ENCODE peak calls at places on chromosomes 5 and 9, in six cellular contexts. O is hypothalamus; X is fibroblast of lung; R is right cardiac atrium; D is stimulated activated naive CD8-positive, alpha-beta T cell treated with anti-CD3 and anti-CD28 coated beads, Interleukin-15, amount 100 ng/mL, for 72 hours; U is left ventricle myocardium inferior. T is an unnamed sample.

GRCh38 chr9:137266162-137266527 is 11.0 kb downstream of the NELFB start:
- DNase-seq in O (no peak), R (no peak), D (no peak), X (no peak), U (no peak), T (no peak)

GRCh38 chr5:175538576-175538975 is 60.2 kb downstream of the SFXN1 start:
- DNase-seq in U (no peak), D (no peak), R (no peak), O (no peak), X (no peak), T (no peak)

GRCh38 chr9:74960548-74960947 is 7.8 kb upstream of the C9orf40 start:
- DNase-seq in U (no peak), D (no peak), R (no peak), X (peak; percentile 55), O (no peak), T (no peak)

GRCh38 chr5:56658972-56659371 is 156.4 kb upstream of the MAP3K1 start:
- DNase-seq in O (no peak), R (no peak), U (no peak), D (no peak), X (no peak), T (no peak)

GRCh38 chr9:93300585-93301081 is 116.7 kb downstream of the WNK2 start:
- DNase-seq in O (no peak), U (no peak), D (no peak), X (no peak), R (no peak), T (no peak)

GRCh38 chr5:108380531-108381021 is 1.3 kb downstream of the FBXL17 start:
- DNase-seq in U (peak; percentile 63), D (peak; percentile 80), X (peak; percentile 27), R (peak; percentile 81), O (peak; percentile 26), T (peak; percentile 28)

GRCh38 chr5:127878174-127878750 is 175.1 kb downstream of the CCDC192 start:
- DNase-seq in O (no peak), R (peak; percentile 28), D (no peak), X (peak; percentile 40), U (peak; percentile 19), T (no peak)

GRCh38 chr9:136776947-136777346 is 12.6 kb upstream of the LCN15 start:
- DNase-seq in X (no peak), R (no peak), O (no peak), U (no peak), D (no peak), T (no peak)

GRCh38 chr9:97059661-97060060 is 20.7 kb upstream of the CTSV start:
- DNase-seq in U (no peak), X (no peak), D (no peak), R (no peak), O (no peak), T (no peak)

GRCh38 chr9:13934411-13934810 is 379.5 kb downstream of the NFIB start:
- DNase-seq in R (no peak), U (no peak), X (no peak), O (no peak), D (no peak), T (no peak)

GRCh38 chr9:35929188-35929718 is 20.0 kb downstream of the SPAAR start:
- DNase-seq in X (no peak), R (peak; percentile 63), O (no peak), D (no peak), U (no peak), T (no peak)

GRCh38 chr9:95724253-95724991 is 151.1 kb upstream of the ERCC6L2 start:
- DNase-seq in X (no peak), R (no peak), D (peak; percentile 85), U (no peak), O (no peak), T (peak; percentile 78)

GRCh38 chr9:85276743-85277142 is 465.0 kb downstream of the AGTPBP1 start:
- DNase-seq in U (no peak), R (no peak), D (no peak), X (no peak), O (no peak), T (no peak)

GRCh38 chr5:61965074-61965473 is 340.9 kb upstream of the KIF2A start:
- DNase-seq in O (no peak), U (no peak), D (no peak), X (peak; percentile 2), R (no peak), T (no peak)

GRCh38 chr5:159878988-159879471 is 37.3 kb upstream of the ADRA1B start:
- DNase-seq in X (peak; percentile 87), U (peak; percentile 72), O (peak; percentile 6), R (peak; percentile 88), D (no peak), T (no peak)

GRCh38 chr5:125199968-125200841 is 453.8 kb upstream of the ZNF608 start:
- DNase-seq in O (no peak), D (no peak), R (peak; percentile 70), X (peak; percentile 26), U (no peak), T (no peak)

GRCh38 chr9:117487555-117488175 is 72.8 kb upstream of the ASTN2 start:
- DNase-seq in X (peak; percentile 20), U (peak; percentile 43), O (peak; percentile 58), R (peak; percentile 87), D (peak; percentile 47), T (peak; percentile 46)

GRCh38 chr9:134388289-134388808 is 62.1 kb downstream of the RXRA start:
- DNase-seq in U (no peak), X (peak; percentile 44), O (no peak), R (no peak), D (no peak), T (no peak)

GRCh38 chr5:55063899-55064298 is 38.5 kb upstream of the GZMA start:
- DNase-seq in R (no peak), U (no peak), X (peak; percentile 75), O (no peak), D (no peak), T (no peak)

GRCh38 chr9:134099123-134099761 is 31.4 kb upstream of the BRD3 start:
- DNase-seq in D (peak; percentile 53), U (no peak), R (no peak), X (peak; percentile 4), O (no peak), T (peak; percentile 34)

GRCh38 chr9:136543830-136544548 is 1.9 kb downstream of the NOTCH1 start:
- DNase-seq in U (no peak), D (no peak), X (no peak), O (peak; percentile 61), R (peak; percentile 83), T (no peak)

GRCh38 chr9:136629879-136630661 is 32.6 kb upstream of the EGFL7 start:
- DNase-seq in X (peak; percentile 36), U (peak; percentile 54), O (peak; percentile 37), R (peak; percentile 83), D (peak; percentile 76), T (peak; percentile 41)

GRCh38 chr5:177434437-177434836 is 8.0 kb downstream of the GRK6 start:
- DNase-seq in R (peak; percentile 23), U (no peak), X (no peak), D (peak; percentile 50), O (no peak), T (no peak)

GRCh38 chr5:52989025-52989780 is at the start of gene ITGA2:
- DNase-seq in D (peak; percentile 26), R (peak; percentile 69), X (peak; percentile 66), O (peak; percentile 19), U (peak; percentile 44), T (peak; percentile 18)

GRCh38 chr5:75054110-75054930 is 2.0 kb upstream of the GCNT4 start:
- DNase-seq in X (peak; percentile 71), O (no peak), D (peak; percentile 17), U (peak; percentile 21), R (peak; percentile 81), T (no peak)

GRCh38 chr9:137320555-137321384 is 18.7 kb upstream of the NRARP start:
- DNase-seq in U (peak; percentile 19), R (peak; percentile 62), O (no peak), X (no peak), D (peak; percentile 31), T (peak; percentile 17)

GRCh38 chr9:8356406-8356805 is 556.8 kb upstream of the DMAC1 start:
- DNase-seq in X (no peak), D (no peak), U (no peak), R (no peak), O (no peak), T (no peak)

GRCh38 chr9:136726631-136727191 is 14.3 kb downstream of the DIPK1B start:
- DNase-seq in R (no peak), X (peak; percentile 19), D (peak; percentile 59), O (no peak), U (no peak), T (peak; percentile 33)

GRCh38 chr5:36659406-36659805 is 53.0 kb downstream of the SLC1A3 start:
- DNase-seq in O (no peak), D (no peak), X (no peak), U (no peak), R (peak; percentile 32), T (no peak)

GRCh38 chr5:4941957-4942830 is 197.9 kb upstream of the ADAMTS16 start:
- DNase-seq in R (peak; percentile 64), O (no peak), X (no peak), D (peak; percentile 12), U (no peak), T (no peak)

GRCh38 chr5:147461915-147462314 is 48.0 kb downstream of the DPYSL3 start:
- DNase-seq in O (no peak), R (no peak), X (peak; percentile 77), U (no peak), D (no peak), T (no peak)

GRCh38 chr5:100424787-100425186 is 110.4 kb upstream of the FAM174A start:
- DNase-seq in O (no peak), D (no peak), X (no peak), R (no peak), U (no peak), T (no peak)

GRCh38 chr9:116234091-116234490 is 80.5 kb downstream of the PAPPA start:
- DNase-seq in U (no peak), O (no peak), D (no peak), R (no peak), X (peak; percentile 98), T (no peak)

GRCh38 chr9:4489919-4490704 is at the start of gene SLC1A1:
- DNase-seq in R (peak; percentile 83), U (peak; percentile 60), O (peak; percentile 21), X (peak; percentile 59), D (peak; percentile 21), T (no peak)

GRCh38 chr5:39526914-39527477 is 102.2 kb upstream of the DAB2 start:
- DNase-seq in D (no peak), R (no peak), U (no peak), O (no peak), X (no peak), T (no peak)

GRCh38 chr9:6646028-6646636 is 603 bp upstream of the GLDC start:
- DNase-seq in O (no peak), X (no peak), D (no peak), U (no peak), R (no peak), T (no peak)

GRCh38 chr9:88775559-88775958 is 215.7 kb upstream of the S1PR3 start:
- DNase-seq in X (peak; percentile 47), D (no peak), O (no peak), R (no peak), U (no peak), T (no peak)